ENCODE peak calls at places on chromosomes 3 and 15, in seven cellular contexts. S is heart left ventricle, L is adrenal gland, T is breast epithelium, H is HCT116, Y is esophagus squamous epithelium, A is stomach. R is an unnamed sample. For H3K4me1, the result is how much of the 10 kb centered on the place peaks cover.

GRCh38 chr3:65616563-65616962 is 422.2 kb downstream of the MAGI1 start:
- DNase-seq in S (no peak), L (no peak), T (no peak), H (no peak), Y (no peak), A (no peak), R (no peak)

GRCh38 chr15:31347067-31347975 is 20.7 kb downstream of the KLF13 start:
- DNase-seq in S (no peak), L (no peak), T (no peak), H (no peak), Y (no peak), A (no peak), R (no peak)

GRCh38 chr3:17730318-17730967 is 12.0 kb downstream of the TBC1D5 start:
- DNase-seq in S (peak), L (peak), T (no peak), H (peak), Y (no peak), A (no peak), R (no peak)

GRCh38 chr3:184011230-184011876 is 6.3 kb downstream of the ABCC5 start:
- DNase-seq in S (no peak), L (no peak), T (no peak), H (no peak), Y (no peak), A (no peak), R (no peak)

GRCh38 chr15:60520825-60521368 is 42.0 kb upstream of the ICE2 start:
- DNase-seq in S (peak), L (peak), T (peak), H (peak), Y (no peak), A (peak), R (peak)

GRCh38 chr15:73560501-73561117 is 72.6 kb downstream of the NPTN start:
- DNase-seq in S (no peak), L (no peak), T (no peak), H (peak), Y (no peak), A (no peak), R (no peak)

GRCh38 chr15:71562251-71562650 is 248.1 kb upstream of the NR2E3 start:
- DNase-seq in S (no peak), L (no peak), T (no peak), H (no peak), Y (no peak), A (no peak), R (no peak)

GRCh38 chr3:125767641-125768040 is 172.3 kb upstream of the OSBPL11 start:
- DNase-seq in S (no peak), L (no peak), T (no peak), H (no peak), Y (no peak), A (no peak), R (no peak)

GRCh38 chr3:28347374-28348285 is 891 bp upstream of the ZCWPW2 start:
- DNase-seq in S (no peak), L (no peak), T (no peak), H (no peak), Y (no peak), A (no peak), R (no peak)

GRCh38 chr15:33374181-33375006 is 63.6 kb downstream of the RYR3 start:
- DNase-seq in S (no peak), L (no peak), T (no peak), H (no peak), Y (no peak), A (no peak), R (no peak)

GRCh38 chr3:170233532-170233931 is 11.3 kb downstream of the PRKCI start:
- DNase-seq in S (peak), L (no peak), T (no peak), H (no peak), Y (no peak), A (peak), R (no peak)

GRCh38 chr15:73232771-73233170 is 136.0 kb downstream of the HCN4 start:
- DNase-seq in S (no peak), L (no peak), T (no peak), H (no peak), Y (no peak), A (no peak), R (no peak)

GRCh38 chr3:140636452-140637138 is 41.3 kb upstream of the TRIM42 start:
- DNase-seq in S (no peak), L (no peak), T (no peak), H (no peak), Y (no peak), A (no peak), R (no peak)

GRCh38 chr15:68646156-68646555 is 67.4 kb downstream of the CORO2B start:
- DNase-seq in S (no peak), L (no peak), T (peak), H (no peak), Y (no peak), A (no peak), R (peak)

GRCh38 chr3:53805463-53806159 is 40.6 kb downstream of the CHDH start:
- DNase-seq in S (no peak), L (no peak), T (no peak), H (no peak), Y (no peak), A (no peak), R (peak)

GRCh38 chr3:135792174-135792573 is 173.4 kb upstream of the PPP2R3A start:
- DNase-seq in S (no peak), L (no peak), T (no peak), H (no peak), Y (no peak), A (no peak), R (no peak)

GRCh38 chr3:119628816-119629445 is 31.2 kb downstream of the PLA1A start:
- DNase-seq in S (no peak), L (no peak), T (no peak), H (no peak), Y (no peak), A (no peak), R (no peak)

GRCh38 chr3:30577788-30578187 is 28.6 kb upstream of the TGFBR2 start:
- DNase-seq in S (no peak), L (no peak), T (no peak), H (no peak), Y (no peak), A (no peak), R (no peak)

GRCh38 chr3:41424543-41425300 is 225.4 kb downstream of the CTNNB1 start:
- DNase-seq in S (no peak), L (no peak), T (no peak), H (no peak), Y (no peak), A (no peak), R (no peak)

GRCh38 chr3:172065534-172065933 is 26.2 kb downstream of the FNDC3B start:
- DNase-seq in S (no peak), L (no peak), T (no peak), H (no peak), Y (no peak), A (no peak), R (no peak)

GRCh38 chr15:31262901-31263671 is 63.5 kb upstream of the KLF13 start:
- DNase-seq in S (peak), L (peak), T (peak), H (no peak), Y (no peak), A (peak), R (peak)

GRCh38 chr3:177935008-177935407 is 601.2 kb upstream of the KCNMB2 start:
- DNase-seq in S (no peak), L (peak), T (no peak), H (no peak), Y (no peak), A (no peak), R (no peak)

GRCh38 chr3:177931346-177931745 is 604.9 kb upstream of the KCNMB2 start:
- DNase-seq in S (no peak), L (no peak), T (no peak), H (no peak), Y (no peak), A (no peak), R (no peak)

GRCh38 chr3:177932346-177932745 is 603.9 kb upstream of the KCNMB2 start:
- DNase-seq in S (no peak), L (no peak), T (no peak), H (no peak), Y (no peak), A (no peak), R (no peak)

GRCh38 chr3:177934001-177934891 is 602.0 kb upstream of the KCNMB2 start:
- DNase-seq in S (peak), L (no peak), T (no peak), H (no peak), Y (no peak), A (no peak), R (no peak)

GRCh38 chr3:177932750-177933660 is 603.2 kb upstream of the KCNMB2 start:
- DNase-seq in S (no peak), L (no peak), T (no peak), H (no peak), Y (no peak), A (no peak), R (no peak)
- H3K4me1 ChIP-seq in S (under half), L (under half), T (under half), H (under half), Y (under half), A (under half), R (under half)

GRCh38 chr15:58773024-58773423 is 1.9 kb downstream of the MINDY2 start:
- DNase-seq in S (no peak), L (no peak), T (no peak), H (no peak), Y (no peak), A (no peak), R (no peak)

GRCh38 chr15:58770519-58770856 is 614 bp upstream of the MINDY2 start:
- DNase-seq in S (no peak), L (peak), T (no peak), H (no peak), Y (no peak), A (no peak), R (no peak)

GRCh38 chr15:58775402-58775801 is 4.3 kb downstream of the MINDY2 start:
- DNase-seq in S (no peak), L (no peak), T (no peak), H (no peak), Y (no peak), A (no peak), R (no peak)

GRCh38 chr15:58771621-58772235 is 626 bp downstream of the MINDY2 start:
- DNase-seq in S (peak), L (peak), T (peak), H (no peak), Y (no peak), A (peak), R (peak)

GRCh38 chr15:58770857-58771620 is at the start of gene MINDY2:
- DNase-seq in S (peak), L (peak), T (peak), H (peak), Y (peak), A (peak), R (peak)
- TF ChIP-seq CTCF in S (peak), L (peak), T (peak), H (no peak), Y (no peak), A (peak), R (peak)

GRCh38 chr3:190516416-190516815 is 2.5 kb downstream of the IL1RAP start:
- DNase-seq in S (no peak), L (no peak), T (no peak), H (no peak), Y (no peak), A (no peak), R (no peak)

GRCh38 chr3:190512666-190513065 is 1.2 kb upstream of the IL1RAP start:
- DNase-seq in S (no peak), L (no peak), T (no peak), H (no peak), Y (no peak), A (no peak), R (no peak)

GRCh38 chr3:190514163-190515153 is 573 bp downstream of the IL1RAP start:
- DNase-seq in S (peak), L (peak), T (peak), H (no peak), Y (no peak), A (peak), R (peak)

GRCh38 chr3:190517696-190518095 is 3.8 kb downstream of the IL1RAP start:
- DNase-seq in S (no peak), L (no peak), T (no peak), H (no peak), Y (no peak), A (no peak), R (no peak)

DNA sequence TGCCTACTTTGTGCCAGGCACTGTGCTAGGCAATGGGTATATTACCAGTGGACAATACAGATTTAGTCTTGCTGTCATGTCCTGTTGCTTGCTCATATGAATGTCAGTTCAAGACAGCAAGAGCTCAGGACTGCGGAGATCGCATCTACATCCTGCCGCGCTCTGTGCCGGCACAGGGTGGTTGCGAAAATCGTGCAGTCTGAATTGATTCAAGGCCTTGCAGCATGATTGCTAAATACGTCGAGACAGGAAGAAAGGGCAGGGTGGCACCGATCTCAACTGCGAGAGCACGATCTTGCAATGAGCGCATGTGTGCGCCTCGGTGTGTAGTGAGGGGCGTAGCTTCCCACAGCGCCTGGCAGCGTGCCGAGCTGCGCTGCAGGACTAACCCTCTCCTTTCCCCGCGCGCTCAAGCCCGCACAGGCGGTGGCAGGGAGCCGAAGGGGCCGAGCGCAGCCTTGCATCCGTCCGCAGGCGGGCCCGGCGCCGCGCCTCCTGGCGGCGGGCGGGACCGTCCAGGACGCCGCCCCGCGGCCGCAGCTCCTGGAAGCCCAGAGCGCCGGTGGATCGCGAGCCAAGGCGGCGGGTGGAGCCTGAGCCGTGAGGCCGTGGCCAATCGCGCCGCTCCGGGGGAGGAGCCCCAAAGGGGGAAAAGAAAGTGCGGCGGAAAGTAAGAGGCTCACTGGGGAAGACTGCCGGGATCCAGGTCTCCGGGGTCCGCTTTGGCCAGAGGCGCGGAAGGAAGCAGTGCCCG is at the start of gene IL1RAP:
- DNase-seq in S (peak), L (peak), T (peak), H (peak), Y (peak), A (peak), R (peak)
- TF ChIP-seq POLR2A in S (peak), L (peak), T (no peak), H (peak), Y (peak), A (no peak), R (peak)

DNA sequence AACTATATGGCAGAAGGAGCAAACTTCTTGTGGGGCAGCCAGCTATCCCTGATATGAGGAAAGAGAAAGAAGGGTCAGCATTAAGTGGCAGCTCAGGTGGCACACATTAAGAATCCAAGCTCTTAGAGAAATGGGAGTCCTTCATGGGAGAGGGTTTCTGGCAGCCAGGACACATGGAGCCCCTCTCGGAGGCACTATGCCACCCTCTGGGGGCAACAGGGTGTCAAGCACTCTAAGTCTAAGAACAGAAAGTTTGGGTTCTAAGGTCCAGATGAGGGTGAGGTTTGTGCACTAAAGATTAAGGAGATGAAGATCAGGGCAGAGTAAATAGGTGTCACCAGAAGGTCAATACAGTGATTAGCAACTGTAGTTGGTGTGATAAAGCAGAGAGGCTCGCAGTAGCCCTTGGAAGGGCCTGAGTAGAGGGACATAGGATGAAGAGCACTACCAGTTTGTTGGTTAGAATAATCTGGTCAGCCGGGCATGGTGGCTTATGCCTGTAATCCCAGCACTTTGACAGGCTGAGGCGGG is 89.3 kb downstream of the ST6GAL1 start:
- DNase-seq in S (no peak), L (no peak), T (no peak), H (no peak), Y (no peak), A (no peak), R (no peak)
- H3K4me1 ChIP-seq in S (under half), L (under half), T (under half), H (under half), Y (under half), A (under half), R (under half)

GRCh38 chr15:47963265-47963664 is 157.5 kb upstream of the SLC24A5 start:
- DNase-seq in S (no peak), L (no peak), T (no peak), H (no peak), Y (no peak), A (no peak), R (no peak)
- TF ChIP-seq CTCF in S (no peak), L (no peak), T (no peak), H (no peak), Y (no peak), A (no peak), R (no peak)

R was measured in Peyer's patch.